ENCODE peak calls at places on chromosomes 7 and 10, in ten cellular contexts. M, S, V, G, Y, T, W, E, C and F are unnamed samples. For H3K4me1, the result is how much of the 10 kb centered on the place peaks cover.

GRCh38 chr10:119330342-119330741 is 123.0 kb downstream of the GRK5 start:
- DNase-seq in M (no peak), S (no peak), V (no peak), G (no peak), Y (no peak), T (no peak), W (no peak), E (no peak), C (no peak), F (no peak)

GRCh38 chr7:110568388-110568787 is 522.5 kb upstream of the LRRN3 start:
- DNase-seq in M (no peak), S (no peak), V (no peak), G (no peak), Y (no peak), T (no peak), W (no peak), E (no peak), C (no peak), F (no peak)

GRCh38 chr7:134448359-134449229 is 10.3 kb downstream of the AKR1B1 start:
- DNase-seq in M (peak), S (no peak), V (no peak), G (peak), Y (peak), T (no peak), W (peak), E (no peak), C (no peak), F (no peak)

GRCh38 chr7:89238156-89238555 is 442.6 kb upstream of the TEX47 start:
- DNase-seq in M (no peak), S (no peak), V (no peak), G (no peak), Y (peak), T (no peak), W (no peak), E (no peak), C (no peak), F (no peak)

GRCh38 chr10:51000164-51000563 is 74.1 kb upstream of the PRKG1 start:
- DNase-seq in M (no peak), S (no peak), V (no peak), G (no peak), Y (peak), T (no peak), W (no peak), E (no peak), C (no peak), F (no peak)

GRCh38 chr10:132519382-132520146 is 18.0 kb upstream of the INPP5A start:
- DNase-seq in M (no peak), S (peak), V (no peak), G (no peak), Y (no peak), T (peak), W (no peak), E (no peak), C (peak), F (peak)

GRCh38 chr7:24540956-24541355 is 32.3 kb upstream of the PALS2 start:
- DNase-seq in M (no peak), S (no peak), V (no peak), G (no peak), Y (no peak), T (no peak), W (no peak), E (no peak), C (no peak), F (no peak)

GRCh38 chr10:132641966-132642731 is 104.6 kb downstream of the INPP5A start:
- DNase-seq in M (no peak), S (peak), V (no peak), G (no peak), Y (no peak), T (peak), W (no peak), E (no peak), C (peak), F (no peak)

GRCh38 chr10:113093188-113094113 is 143.4 kb downstream of the TCF7L2 start:
- DNase-seq in M (peak), S (no peak), V (peak), G (peak), Y (peak), T (no peak), W (peak), E (no peak), C (no peak), F (no peak)

GRCh38 chr7:18378989-18379605 is 116.5 kb upstream of the HDAC9 start:
- DNase-seq in M (no peak), S (no peak), V (no peak), G (no peak), Y (no peak), T (no peak), W (no peak), E (no peak), C (no peak), F (no peak)

GRCh38 chr7:28473567-28474266 is 61.4 kb downstream of the CREB5 start:
- DNase-seq in M (no peak), S (no peak), V (no peak), G (no peak), Y (no peak), T (no peak), W (no peak), E (peak), C (peak), F (no peak)

GRCh38 chr7:159028456-159029401 is 115.9 kb downstream of the VIPR2 start:
- DNase-seq in M (no peak), S (no peak), V (peak), G (no peak), Y (no peak), T (no peak), W (no peak), E (peak), C (no peak), F (no peak)

GRCh38 chr10:123741146-123741545 is 75.0 kb downstream of the GPR26 start:
- DNase-seq in M (no peak), S (no peak), V (peak), G (no peak), Y (no peak), T (no peak), W (no peak), E (no peak), C (no peak), F (no peak)

GRCh38 chr7:29639887-29640600 is 76.4 kb downstream of the PRR15 start:
- DNase-seq in M (no peak), S (no peak), V (no peak), G (no peak), Y (no peak), T (no peak), W (no peak), E (no peak), C (no peak), F (no peak)

GRCh38 chr7:83541187-83541960 is 107.6 kb downstream of the SEMA3E start:
- DNase-seq in M (no peak), S (no peak), V (no peak), G (no peak), Y (no peak), T (no peak), W (no peak), E (no peak), C (no peak), F (no peak)

GRCh38 chr7:36663481-36663880 is 60.8 kb downstream of the AOAH start:
- DNase-seq in M (no peak), S (no peak), V (no peak), G (no peak), Y (no peak), T (no peak), W (no peak), E (no peak), C (no peak), F (no peak)

GRCh38 chr7:5419523-5420107 is 4.0 kb downstream of the TNRC18 start:
- DNase-seq in M (peak), S (peak), V (no peak), G (no peak), Y (peak), T (peak), W (peak), E (peak), C (peak), F (no peak)

GRCh38 chr10:102403115-102403514 is 7.6 kb downstream of the NFKB2 start:
- DNase-seq in M (no peak), S (peak), V (no peak), G (no peak), Y (no peak), T (no peak), W (no peak), E (no peak), C (no peak), F (no peak)

GRCh38 chr10:89296227-89296648 is 5.6 kb upstream of the IFIT2 start:
- DNase-seq in M (no peak), S (no peak), V (no peak), G (no peak), Y (no peak), T (no peak), W (no peak), E (no peak), C (no peak), F (no peak)

GRCh38 chr7:4286281-4286680 is 395.8 kb upstream of the FOXK1 start:
- DNase-seq in M (no peak), S (peak), V (no peak), G (no peak), Y (no peak), T (no peak), W (no peak), E (no peak), C (no peak), F (no peak)

GRCh38 chr7:136976504-136977251 is 108.2 kb downstream of the CHRM2 start:
- DNase-seq in M (no peak), S (no peak), V (no peak), G (no peak), Y (peak), T (no peak), W (no peak), E (no peak), C (no peak), F (no peak)

GRCh38 chr7:11341285-11341944 is 367.7 kb downstream of the PHF14 start:
- DNase-seq in M (peak), S (no peak), V (peak), G (no peak), Y (peak), T (no peak), W (no peak), E (peak), C (no peak), F (peak)

GRCh38 chr10:61139230-61139928 is 195.4 kb upstream of the RHOBTB1 start:
- DNase-seq in M (peak), S (no peak), V (no peak), G (no peak), Y (no peak), T (no peak), W (no peak), E (no peak), C (no peak), F (no peak)

GRCh38 chr7:12629816-12630614 is 57.4 kb upstream of the ARL4A start:
- DNase-seq in M (no peak), S (no peak), V (no peak), G (no peak), Y (no peak), T (no peak), W (no peak), E (no peak), C (no peak), F (no peak)

GRCh38 chr10:70937661-70938060 is 49.3 kb upstream of the PCBD1 start:
- DNase-seq in M (no peak), S (no peak), V (no peak), G (no peak), Y (no peak), T (no peak), W (no peak), E (no peak), C (no peak), F (no peak)

GRCh38 chr7:80468931-80469714 is 42.7 kb downstream of the GNAT3 start:
- DNase-seq in M (no peak), S (no peak), V (no peak), G (no peak), Y (peak), T (no peak), W (no peak), E (no peak), C (no peak), F (no peak)

GRCh38 chr7:15305002-15305600 is 256.7 kb downstream of the AGMO start:
- DNase-seq in M (peak), S (no peak), V (peak), G (peak), Y (peak), T (peak), W (peak), E (peak), C (peak), F (peak)

GRCh38 chr7:36607206-36607515 is 117.1 kb downstream of the AOAH start:
- DNase-seq in M (no peak), S (no peak), V (no peak), G (no peak), Y (no peak), T (no peak), W (no peak), E (no peak), C (no peak), F (no peak)

GRCh38 chr7:111198255-111198654 is 107.3 kb downstream of the LRRN3 start:
- DNase-seq in M (peak), S (no peak), V (peak), G (no peak), Y (peak), T (no peak), W (peak), E (peak), C (no peak), F (no peak)

GRCh38 chr10:121865554-121865953 is 62.3 kb downstream of the ATE1 start:
- DNase-seq in M (no peak), S (no peak), V (peak), G (no peak), Y (no peak), T (no peak), W (no peak), E (no peak), C (no peak), F (no peak)

GRCh38 chr7:112876877-112877276 is 86.7 kb upstream of the TMEM168 start:
- DNase-seq in M (no peak), S (no peak), V (peak), G (no peak), Y (peak), T (no peak), W (no peak), E (no peak), C (no peak), F (no peak)

GRCh38 chr10:14146005-14146404 is 184.7 kb downstream of the FRMD4A start:
- DNase-seq in M (no peak), S (no peak), V (no peak), G (no peak), Y (peak), T (no peak), W (peak), E (no peak), C (no peak), F (no peak)

GRCh38 chr7:154781369-154782303 is 221.3 kb downstream of the PAXIP1 start:
- DNase-seq in M (no peak), S (no peak), V (no peak), G (no peak), Y (no peak), T (no peak), W (no peak), E (no peak), C (no peak), F (no peak)

GRCh38 chr10:18438356-18439126 is 212.8 kb downstream of the NSUN6 start:
- DNase-seq in M (no peak), S (no peak), V (no peak), G (no peak), Y (no peak), T (no peak), W (no peak), E (no peak), C (peak), F (no peak)

GRCh38 chr10:27612615-27613014 is 108.5 kb downstream of the RAB18 start:
- DNase-seq in M (no peak), S (no peak), V (no peak), G (no peak), Y (no peak), T (no peak), W (no peak), E (no peak), C (no peak), F (no peak)

GRCh38 chr7:73831656-73832579 is 1.1 kb downstream of the CLDN4 start:
- DNase-seq in M (no peak), S (peak), V (peak), G (no peak), Y (no peak), T (no peak), W (peak), E (no peak), C (no peak), F (peak)

GRCh38 chr7:68730871-68731403 is 867.3 kb upstream of the AUTS2 start:
- DNase-seq in M (no peak), S (no peak), V (peak), G (no peak), Y (peak), T (no peak), W (peak), E (no peak), C (no peak), F (no peak)

GRCh38 chr10:12961416-12961815 is 40.1 kb downstream of the CCDC3 start:
- DNase-seq in M (no peak), S (no peak), V (no peak), G (no peak), Y (no peak), T (no peak), W (no peak), E (no peak), C (no peak), F (no peak)

DNA sequence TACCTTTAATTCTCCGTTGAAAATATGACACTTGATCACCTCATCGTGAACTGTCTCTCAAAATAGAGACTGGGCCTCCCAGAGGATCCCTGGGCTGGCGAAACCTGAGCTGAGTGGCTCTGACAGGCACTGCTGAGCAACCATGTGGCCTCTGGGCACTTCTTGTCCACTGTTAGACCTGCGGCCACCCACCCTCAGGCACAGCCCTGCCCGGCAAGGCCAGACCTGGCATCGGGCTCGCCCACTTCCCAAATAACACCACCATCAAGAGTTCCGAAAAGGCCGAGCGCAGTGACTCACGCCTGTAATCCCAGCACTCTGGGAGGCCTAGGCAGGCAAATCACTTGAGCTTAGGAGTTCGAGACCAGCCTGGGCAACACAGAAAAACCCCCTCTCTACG is 82.5 kb downstream of the COBL start:
- DNase-seq in M (no peak), S (no peak), V (no peak), G (no peak), Y (no peak), T (no peak), W (no peak), E (no peak), C (peak), F (no peak)
- H3K4me1 ChIP-seq in M (under half), S (under half), V (under half), G (under half), Y (under half), T (under half), W (under half), E (under half), C (under half), F (under half)

GRCh38 chr7:131170440-131171105 is 157.1 kb upstream of the MKLN1 start:
- DNase-seq in M (no peak), S (no peak), V (peak), G (peak), Y (peak), T (no peak), W (no peak), E (no peak), C (no peak), F (no peak)
- H3K27ac ChIP-seq in M (no peak), S (no peak), V (no peak), G (peak), Y (no peak), T (no peak), W (peak), E (no peak), C (no peak), F (no peak)

GRCh38 chr7:37832194-37832593 is 16.2 kb upstream of the NME8 start:
- DNase-seq in M (peak), S (peak), V (peak), G (peak), Y (peak), T (peak), W (no peak), E (peak), C (peak), F (peak)

GRCh38 chr7:37833107-37833817 is 15.1 kb upstream of the NME8 start:
- DNase-seq in M (peak), S (peak), V (peak), G (peak), Y (peak), T (peak), W (peak), E (peak), C (peak), F (peak)

GRCh38 chr7:37831214-37831613 is 17.2 kb upstream of the NME8 start:
- DNase-seq in M (no peak), S (no peak), V (no peak), G (no peak), Y (no peak), T (no peak), W (no peak), E (no peak), C (no peak), F (no peak)

GRCh38 chr7:37833818-37834146 is 14.6 kb upstream of the NME8 start:
- DNase-seq in M (no peak), S (no peak), V (no peak), G (no peak), Y (no peak), T (no peak), W (no peak), E (no peak), C (no peak), F (no peak)
- TF ChIP-seq CTCF in M (no peak), S (no peak), V (no peak), G (no peak), Y (no peak), T (no peak), W (no peak), E (no peak), C (no peak), F (no peak)

GRCh38 chr10:111830360-111830759 is 353.2 kb downstream of the GPAM start:
- DNase-seq in M (no peak), S (peak), V (no peak), G (no peak), Y (no peak), T (no peak), W (no peak), E (no peak), C (no peak), F (no peak)
- H3K4me1 ChIP-seq in M (under half), S (under half), V (under half), G (under half), Y (under half), T (under half), W (under half), E (under half), C (under half), F (under half)

DNA sequence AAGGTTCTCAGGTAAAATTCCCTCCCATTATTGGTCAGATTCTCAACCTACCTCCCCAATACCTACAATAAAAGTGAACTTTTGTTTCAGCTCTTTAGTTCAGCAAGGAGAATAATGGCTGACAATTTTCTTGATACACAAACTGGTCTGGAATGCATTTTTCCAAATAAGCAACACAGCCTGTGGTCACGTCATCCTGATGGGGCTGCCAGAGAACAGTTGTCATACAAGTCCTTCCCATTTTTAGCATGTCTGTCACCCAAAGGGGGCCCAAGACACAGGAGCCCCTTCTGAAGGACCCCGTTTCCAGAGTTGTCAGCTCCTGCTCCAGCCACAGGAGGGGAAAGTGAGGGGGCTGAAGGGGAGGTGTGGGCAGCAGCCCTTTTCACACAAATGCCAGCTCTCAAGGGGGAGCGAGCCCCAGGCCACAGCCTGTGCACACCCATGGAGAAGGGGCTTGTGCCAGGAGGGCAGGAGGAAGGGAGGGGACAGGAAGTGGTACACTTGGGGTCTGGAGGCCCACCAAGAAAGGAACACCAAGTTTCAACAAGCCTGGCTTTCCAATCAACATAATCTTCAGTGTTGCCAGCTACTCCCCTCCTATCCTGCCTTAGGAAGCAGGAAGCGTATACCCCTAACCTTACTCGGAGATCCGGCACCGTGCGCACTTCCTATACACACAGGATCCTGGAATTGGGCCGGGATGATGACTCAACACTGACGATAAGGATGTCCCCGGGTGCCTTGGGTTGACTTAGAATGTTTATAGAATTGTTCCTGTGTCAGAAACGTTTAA is 43.4 kb upstream of the PDLIM1 start:
- DNase-seq in M (peak), S (no peak), V (no peak), G (peak), Y (peak), T (no peak), W (no peak), E (peak), C (peak), F (no peak)
- H3K27ac ChIP-seq in M (peak), S (peak), V (peak), G (peak), Y (peak), T (no peak), W (no peak), E (peak), C (peak), F (no peak)